ENCODE peak calls at places on chromosomes 16 and 17, in nine cellular contexts. One of them, this sample, is unnamed.

GRCh38 chr17:27323538-27324212 is 29.8 kb downstream of the WSB1 start:
- DNase-seq in Panc1: no peak
- DNase-seq in PC-9: peak
- DNase-seq in bronchial epithelial cell: peak
- DNase-seq in AG04450: no peak
- DNase-seq in uterus: peak
- DNase-seq in IMR-90: peak
- DNase-seq in cardiac muscle cell: no peak
- DNase-seq in stomach: peak
- DNase-seq in this sample: no peak

GRCh38 chr16:89317729-89318429 is 100.4 kb downstream of the ZNF778 start:
- DNase-seq in Panc1: no peak
- DNase-seq in PC-9: no peak
- DNase-seq in bronchial epithelial cell: no peak
- DNase-seq in AG04450: no peak
- DNase-seq in uterus: no peak
- DNase-seq in IMR-90: no peak
- DNase-seq in cardiac muscle cell: no peak
- DNase-seq in stomach: no peak
- DNase-seq in this sample: no peak

GRCh38 chr17:39283098-39283497 is 57.4 kb upstream of the STAC2 start:
- DNase-seq in Panc1: no peak
- DNase-seq in PC-9: no peak
- DNase-seq in bronchial epithelial cell: no peak
- DNase-seq in AG04450: no peak
- DNase-seq in uterus: no peak
- DNase-seq in IMR-90: no peak
- DNase-seq in cardiac muscle cell: no peak
- DNase-seq in stomach: no peak
- DNase-seq in this sample: no peak

GRCh38 chr17:21240375-21241055 is 12.7 kb downstream of the NATD1 start:
- DNase-seq in Panc1: no peak
- DNase-seq in PC-9: no peak
- DNase-seq in bronchial epithelial cell: no peak
- DNase-seq in AG04450: no peak
- DNase-seq in uterus: no peak
- DNase-seq in IMR-90: no peak
- DNase-seq in cardiac muscle cell: no peak
- DNase-seq in stomach: no peak
- DNase-seq in this sample: no peak

GRCh38 chr16:31250782-31251384 is 8.9 kb upstream of the ITGAM start:
- DNase-seq in Panc1: no peak
- DNase-seq in PC-9: no peak
- DNase-seq in bronchial epithelial cell: no peak
- DNase-seq in AG04450: no peak
- DNase-seq in uterus: no peak
- DNase-seq in IMR-90: no peak
- DNase-seq in cardiac muscle cell: no peak
- DNase-seq in stomach: no peak
- DNase-seq in this sample: no peak

GRCh38 chr16:57675752-57676623 is 7.9 kb downstream of the ADGRG3 start:
- DNase-seq in Panc1: no peak
- DNase-seq in PC-9: no peak
- DNase-seq in bronchial epithelial cell: peak
- DNase-seq in AG04450: no peak
- DNase-seq in uterus: no peak
- DNase-seq in IMR-90: no peak
- DNase-seq in cardiac muscle cell: peak
- DNase-seq in stomach: no peak
- DNase-seq in this sample: no peak

GRCh38 chr17:49987681-49988441 is 7.2 kb downstream of the DLX3 start:
- DNase-seq in Panc1: no peak
- DNase-seq in PC-9: no peak
- DNase-seq in bronchial epithelial cell: no peak
- DNase-seq in AG04450: no peak
- DNase-seq in uterus: no peak
- DNase-seq in IMR-90: no peak
- DNase-seq in cardiac muscle cell: no peak
- DNase-seq in stomach: no peak
- DNase-seq in this sample: no peak

GRCh38 chr17:28796062-28796461 is 46.5 kb downstream of the FAM222B start:
- DNase-seq in Panc1: no peak
- DNase-seq in PC-9: no peak
- DNase-seq in bronchial epithelial cell: no peak
- DNase-seq in AG04450: no peak
- DNase-seq in uterus: no peak
- DNase-seq in IMR-90: no peak
- DNase-seq in cardiac muscle cell: no peak
- DNase-seq in stomach: no peak
- DNase-seq in this sample: no peak

GRCh38 chr16:65702707-65703402 is 581.0 kb upstream of the CDH11 start:
- DNase-seq in Panc1: no peak
- DNase-seq in PC-9: no peak
- DNase-seq in bronchial epithelial cell: no peak
- DNase-seq in AG04450: no peak
- DNase-seq in uterus: no peak
- DNase-seq in IMR-90: no peak
- DNase-seq in cardiac muscle cell: peak
- DNase-seq in stomach: no peak
- DNase-seq in this sample: no peak

GRCh38 chr17:37830151-37830993 is 85.5 kb upstream of the HNF1B start:
- DNase-seq in Panc1: no peak
- DNase-seq in PC-9: no peak
- DNase-seq in bronchial epithelial cell: no peak
- DNase-seq in AG04450: no peak
- DNase-seq in uterus: no peak
- DNase-seq in IMR-90: no peak
- DNase-seq in cardiac muscle cell: no peak
- DNase-seq in stomach: no peak
- DNase-seq in this sample: peak

GRCh38 chr17:36931096-36931696 is 6.1 kb upstream of the LHX1 start:
- DNase-seq in Panc1: no peak
- DNase-seq in PC-9: no peak
- DNase-seq in bronchial epithelial cell: no peak
- DNase-seq in AG04450: no peak
- DNase-seq in uterus: no peak
- DNase-seq in IMR-90: no peak
- DNase-seq in cardiac muscle cell: no peak
- DNase-seq in stomach: no peak
- DNase-seq in this sample: no peak

GRCh38 chr17:81200201-81200600 is 22.6 kb downstream of the CEP131 start:
- DNase-seq in Panc1: no peak
- DNase-seq in PC-9: no peak
- DNase-seq in bronchial epithelial cell: no peak
- DNase-seq in AG04450: no peak
- DNase-seq in uterus: no peak
- DNase-seq in IMR-90: no peak
- DNase-seq in cardiac muscle cell: no peak
- DNase-seq in stomach: no peak
- DNase-seq in this sample: no peak

GRCh38 chr17:81198826-81199481 is 23.8 kb downstream of the CEP131 start:
- DNase-seq in Panc1: no peak
- DNase-seq in PC-9: no peak
- DNase-seq in bronchial epithelial cell: no peak
- DNase-seq in AG04450: no peak
- DNase-seq in uterus: no peak
- DNase-seq in IMR-90: no peak
- DNase-seq in cardiac muscle cell: no peak
- DNase-seq in stomach: no peak
- DNase-seq in this sample: no peak

GRCh38 chr17:81199482-81199830 is 23.3 kb downstream of the CEP131 start:
- DNase-seq in Panc1: no peak
- DNase-seq in PC-9: no peak
- DNase-seq in bronchial epithelial cell: no peak
- DNase-seq in AG04450: no peak
- DNase-seq in uterus: no peak
- DNase-seq in IMR-90: no peak
- DNase-seq in cardiac muscle cell: no peak
- DNase-seq in stomach: no peak
- DNase-seq in this sample: no peak

GRCh38 chr17:81202318-81202717 is 20.4 kb downstream of the CEP131 start:
- DNase-seq in Panc1: no peak
- DNase-seq in PC-9: no peak
- DNase-seq in bronchial epithelial cell: no peak
- DNase-seq in AG04450: no peak
- DNase-seq in uterus: no peak
- DNase-seq in IMR-90: no peak
- DNase-seq in cardiac muscle cell: no peak
- DNase-seq in stomach: no peak
- DNase-seq in this sample: no peak

DNA sequence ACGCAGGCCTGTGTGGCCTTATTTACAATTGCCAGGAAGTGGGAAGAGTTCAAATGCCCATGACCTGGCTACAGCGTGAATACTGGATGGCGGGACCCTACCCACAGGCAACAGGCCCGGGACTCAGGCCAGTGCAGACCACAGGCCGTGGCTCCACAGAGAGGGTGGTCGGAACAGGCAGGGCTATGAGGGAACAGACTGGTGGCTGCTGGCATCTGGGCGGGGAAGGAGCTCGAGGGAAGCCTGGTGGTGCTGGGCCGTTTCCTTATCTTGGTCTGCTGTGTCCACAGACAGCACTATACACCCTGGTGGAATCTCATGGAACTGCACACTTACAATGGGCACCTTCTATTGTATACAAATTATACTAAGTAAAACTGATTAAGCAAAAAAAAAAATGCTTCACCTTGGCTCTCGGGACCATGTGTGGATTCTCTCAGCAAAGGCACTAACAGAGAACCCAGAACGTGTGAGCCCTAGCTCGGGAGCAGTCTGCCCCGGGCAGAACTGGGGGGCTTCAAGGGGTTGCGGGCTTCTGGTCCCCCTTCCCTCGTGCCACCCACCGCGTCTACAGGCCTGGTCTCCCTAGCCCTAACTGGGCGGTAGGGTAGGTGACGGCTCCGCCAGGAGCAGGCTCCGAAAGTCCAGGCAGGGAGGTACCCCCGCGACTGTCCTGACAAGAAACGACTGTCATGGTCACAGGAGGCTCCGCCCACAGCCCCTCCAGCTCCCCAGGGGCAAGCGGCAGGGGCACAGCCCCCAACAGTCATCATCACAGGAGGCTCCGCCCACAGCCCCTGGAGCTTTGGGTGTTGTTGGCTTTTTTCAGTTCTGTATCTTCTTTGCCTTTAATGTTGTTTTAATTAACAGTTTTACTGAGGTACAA is 21.8 kb downstream of the CEP131 start:
- DNase-seq in Panc1: peak
- DNase-seq in PC-9: peak
- DNase-seq in bronchial epithelial cell: peak
- DNase-seq in AG04450: peak
- DNase-seq in uterus: no peak
- DNase-seq in IMR-90: peak
- DNase-seq in cardiac muscle cell: peak
- DNase-seq in stomach: peak
- DNase-seq in this sample: no peak
- TF ChIP-seq CTCF in Panc1: peak
- TF ChIP-seq CTCF in PC-9: peak
- TF ChIP-seq CTCF in bronchial epithelial cell: peak
- TF ChIP-seq CTCF in AG04450: peak
- TF ChIP-seq CTCF in uterus: peak
- TF ChIP-seq CTCF in IMR-90: peak
- TF ChIP-seq CTCF in cardiac muscle cell: peak
- TF ChIP-seq CTCF in stomach: no peak
- TF ChIP-seq CTCF in this sample: peak

DNA sequence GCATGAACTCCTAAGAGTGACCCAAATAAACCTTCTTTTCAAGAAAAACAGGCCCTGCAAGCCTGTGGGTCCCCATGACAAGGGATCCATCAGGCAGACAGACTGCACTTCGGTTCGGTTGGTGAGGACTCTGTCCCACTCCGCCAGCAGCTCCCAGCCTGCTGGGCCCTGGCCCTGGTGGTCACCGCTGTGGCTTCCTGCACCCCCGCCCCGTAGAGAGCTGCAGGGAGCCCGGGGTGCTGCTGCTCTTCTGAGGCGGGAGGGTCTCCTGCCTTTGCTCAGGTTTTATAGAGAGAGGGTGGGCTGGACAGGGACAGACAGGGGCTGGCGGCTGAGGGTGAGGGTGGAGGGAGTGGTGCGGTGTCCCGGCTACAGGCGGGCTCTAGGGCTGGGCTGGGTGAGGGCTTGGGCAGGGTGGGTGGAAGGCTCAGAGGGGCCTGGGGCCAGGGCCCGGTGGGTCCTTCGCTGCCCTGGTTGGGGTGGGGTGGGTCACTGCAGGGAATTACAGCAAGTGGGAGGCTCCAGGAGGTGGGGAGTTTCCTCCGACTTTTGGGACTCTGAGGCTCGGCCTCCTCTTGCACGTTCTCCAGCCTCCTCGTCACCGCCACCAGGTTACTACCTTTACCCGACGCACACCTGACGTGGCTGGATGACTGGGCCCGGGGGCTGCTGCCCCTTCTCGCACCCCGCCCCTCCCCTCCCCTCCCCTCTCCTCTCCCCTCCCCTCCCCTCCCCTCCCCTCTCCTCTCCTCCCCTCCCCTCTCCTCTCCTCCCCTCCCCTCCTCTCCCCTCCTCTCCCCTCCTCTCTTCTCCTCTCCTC is 90.2 kb upstream of the CBX4 start:
- DNase-seq in Panc1: no peak
- DNase-seq in PC-9: no peak
- DNase-seq in bronchial epithelial cell: no peak
- DNase-seq in AG04450: no peak
- DNase-seq in uterus: no peak
- DNase-seq in IMR-90: no peak
- DNase-seq in cardiac muscle cell: no peak
- DNase-seq in stomach: no peak
- DNase-seq in this sample: no peak
- H3K4me3 ChIP-seq in Panc1: peak
- H3K4me3 ChIP-seq in PC-9: no peak
- H3K4me3 ChIP-seq in bronchial epithelial cell: no peak
- H3K4me3 ChIP-seq in AG04450: peak
- H3K4me3 ChIP-seq in uterus: no peak
- H3K4me3 ChIP-seq in IMR-90: peak
- H3K4me3 ChIP-seq in cardiac muscle cell: peak
- H3K4me3 ChIP-seq in stomach: peak
- H3K4me3 ChIP-seq in this sample: no peak

DNA sequence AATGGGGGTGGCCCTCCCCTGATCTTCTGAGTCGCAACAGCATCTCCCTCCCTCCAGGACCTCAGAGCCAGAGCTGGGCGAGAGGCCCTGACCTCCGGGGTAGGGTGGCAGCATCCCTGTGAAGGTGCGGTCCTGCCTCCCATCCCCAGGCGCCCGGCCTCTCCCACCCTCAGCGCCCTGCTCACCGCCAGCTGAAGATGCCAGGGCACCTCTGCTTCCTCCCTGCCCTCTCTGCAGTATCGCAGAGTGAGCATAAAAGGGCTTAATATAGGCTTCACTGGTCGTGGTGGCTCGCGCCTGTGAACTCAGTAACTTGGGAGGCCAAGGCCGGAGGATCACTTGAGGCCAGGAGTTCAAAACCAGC is 10.7 kb upstream of the MPP2 start:
- DNase-seq in Panc1: no peak
- DNase-seq in PC-9: no peak
- DNase-seq in bronchial epithelial cell: no peak
- DNase-seq in AG04450: no peak
- DNase-seq in uterus: no peak
- DNase-seq in IMR-90: no peak
- DNase-seq in cardiac muscle cell: no peak
- DNase-seq in stomach: no peak
- DNase-seq in this sample: no peak
- TF ChIP-seq CTCF in Panc1: no peak
- TF ChIP-seq CTCF in PC-9: no peak
- TF ChIP-seq CTCF in bronchial epithelial cell: no peak
- TF ChIP-seq CTCF in AG04450: no peak
- TF ChIP-seq CTCF in uterus: no peak
- TF ChIP-seq CTCF in IMR-90: no peak
- TF ChIP-seq CTCF in cardiac muscle cell: no peak
- TF ChIP-seq CTCF in stomach: no peak
- TF ChIP-seq CTCF in this sample: no peak

GRCh38 chr17:3773966-3774365 is 27.0 kb downstream of the ITGAE start:
- DNase-seq in Panc1: no peak
- DNase-seq in PC-9: no peak
- DNase-seq in bronchial epithelial cell: no peak
- DNase-seq in AG04450: no peak
- DNase-seq in uterus: no peak
- DNase-seq in IMR-90: no peak
- DNase-seq in cardiac muscle cell: no peak
- DNase-seq in stomach: no peak
- DNase-seq in this sample: no peak
- H3K4me3 ChIP-seq in Panc1: no peak
- H3K4me3 ChIP-seq in PC-9: no peak
- H3K4me3 ChIP-seq in bronchial epithelial cell: no peak
- H3K4me3 ChIP-seq in AG04450: no peak
- H3K4me3 ChIP-seq in uterus: no peak
- H3K4me3 ChIP-seq in IMR-90: no peak
- H3K4me3 ChIP-seq in cardiac muscle cell: no peak
- H3K4me3 ChIP-seq in stomach: no peak
- H3K4me3 ChIP-seq in this sample: no peak

This sample was measured in GM12864.